ENCODE peak calls at places on chromosomes 16 and 17, in nine cellular contexts. One of them, this sample, is unnamed.
A peak's percentile ranks its signal among the peaks of the same experiment; 100 is the strongest.

GRCh38 chr17:58224315-58224714 is 5.3 kb upstream of the MKS1 start:
- DNase-seq in mucosa of descending colon: no peak
- DNase-seq in mammary epithelial cell: peak; percentile 43
- DNase-seq in keratinocyte: no peak
- DNase-seq in neural progenitor cell: no peak
- DNase-seq in CD4-positive, CD25-positive, alpha-beta regulatory T cell: no peak
- DNase-seq in mesendoderm: peak; percentile 76
- DNase-seq in adipocyte: peak; percentile 9
- DNase-seq in CD8-positive, alpha-beta memory T cell: no peak
- DNase-seq in this sample: peak; percentile 46

GRCh38 chr17:74241434-74241833 is 28.1 kb downstream of the TTYH2 start:
- DNase-seq in mucosa of descending colon: no peak
- DNase-seq in mammary epithelial cell: no peak
- DNase-seq in keratinocyte: no peak
- DNase-seq in neural progenitor cell: no peak
- DNase-seq in CD4-positive, CD25-positive, alpha-beta regulatory T cell: no peak
- DNase-seq in mesendoderm: no peak
- DNase-seq in adipocyte: no peak
- DNase-seq in CD8-positive, alpha-beta memory T cell: no peak
- DNase-seq in this sample: no peak

GRCh38 chr17:38915639-38915995 is 9.8 kb upstream of the LASP1NB start:
- DNase-seq in mucosa of descending colon: no peak
- DNase-seq in mammary epithelial cell: no peak
- DNase-seq in keratinocyte: no peak
- DNase-seq in neural progenitor cell: no peak
- DNase-seq in CD4-positive, CD25-positive, alpha-beta regulatory T cell: no peak
- DNase-seq in mesendoderm: no peak
- DNase-seq in adipocyte: no peak
- DNase-seq in CD8-positive, alpha-beta memory T cell: no peak
- DNase-seq in this sample: no peak

GRCh38 chr17:14107889-14108288 is 38.6 kb downstream of the COX10 start:
- DNase-seq in mucosa of descending colon: no peak
- DNase-seq in mammary epithelial cell: no peak
- DNase-seq in keratinocyte: no peak
- DNase-seq in neural progenitor cell: no peak
- DNase-seq in CD4-positive, CD25-positive, alpha-beta regulatory T cell: no peak
- DNase-seq in mesendoderm: no peak
- DNase-seq in adipocyte: peak; percentile 4
- DNase-seq in CD8-positive, alpha-beta memory T cell: no peak
- DNase-seq in this sample: peak; percentile 37

GRCh38 chr17:73349647-73350046 is 37.8 kb upstream of the CDC42EP4 start:
- DNase-seq in mucosa of descending colon: no peak
- DNase-seq in mammary epithelial cell: no peak
- DNase-seq in keratinocyte: no peak
- DNase-seq in neural progenitor cell: no peak
- DNase-seq in CD4-positive, CD25-positive, alpha-beta regulatory T cell: no peak
- DNase-seq in mesendoderm: no peak
- DNase-seq in adipocyte: no peak
- DNase-seq in CD8-positive, alpha-beta memory T cell: no peak
- DNase-seq in this sample: no peak

GRCh38 chr16:85316321-85316919 is 204.1 kb upstream of the CIBAR2 start:
- DNase-seq in mucosa of descending colon: peak; percentile 75
- DNase-seq in mammary epithelial cell: peak; percentile 32
- DNase-seq in keratinocyte: peak; percentile 19
- DNase-seq in neural progenitor cell: peak; percentile 88
- DNase-seq in CD4-positive, CD25-positive, alpha-beta regulatory T cell: peak; percentile 62
- DNase-seq in mesendoderm: peak; percentile 86
- DNase-seq in adipocyte: peak; percentile 76
- DNase-seq in CD8-positive, alpha-beta memory T cell: no peak
- DNase-seq in this sample: peak; percentile 51

GRCh38 chr17:8739104-8739503 is 5.5 kb downstream of the CCDC42 start:
- DNase-seq in mucosa of descending colon: no peak
- DNase-seq in mammary epithelial cell: no peak
- DNase-seq in keratinocyte: no peak
- DNase-seq in neural progenitor cell: peak; percentile 89
- DNase-seq in CD4-positive, CD25-positive, alpha-beta regulatory T cell: no peak
- DNase-seq in mesendoderm: peak; percentile 94
- DNase-seq in adipocyte: no peak
- DNase-seq in CD8-positive, alpha-beta memory T cell: no peak
- DNase-seq in this sample: no peak

GRCh38 chr17:7484964-7485377 is 805 bp downstream of the POLR2A start:
- DNase-seq in mucosa of descending colon: no peak
- DNase-seq in mammary epithelial cell: no peak
- DNase-seq in keratinocyte: no peak
- DNase-seq in neural progenitor cell: no peak
- DNase-seq in CD4-positive, CD25-positive, alpha-beta regulatory T cell: no peak
- DNase-seq in mesendoderm: peak; percentile 70
- DNase-seq in adipocyte: no peak
- DNase-seq in CD8-positive, alpha-beta memory T cell: no peak
- DNase-seq in this sample: no peak

GRCh38 chr17:78407387-78407990 is 29.0 kb downstream of the PGS1 start:
- DNase-seq in mucosa of descending colon: no peak
- DNase-seq in mammary epithelial cell: peak; percentile 31
- DNase-seq in keratinocyte: no peak
- DNase-seq in neural progenitor cell: no peak
- DNase-seq in CD4-positive, CD25-positive, alpha-beta regulatory T cell: no peak
- DNase-seq in mesendoderm: peak; percentile 54
- DNase-seq in adipocyte: no peak
- DNase-seq in CD8-positive, alpha-beta memory T cell: no peak
- DNase-seq in this sample: peak; percentile 51

GRCh38 chr17:78408476-78409020 is 30.1 kb downstream of the PGS1 start:
- DNase-seq in mucosa of descending colon: peak; percentile 78
- DNase-seq in mammary epithelial cell: no peak
- DNase-seq in keratinocyte: no peak
- DNase-seq in neural progenitor cell: no peak
- DNase-seq in CD4-positive, CD25-positive, alpha-beta regulatory T cell: no peak
- DNase-seq in mesendoderm: no peak
- DNase-seq in adipocyte: no peak
- DNase-seq in CD8-positive, alpha-beta memory T cell: no peak
- DNase-seq in this sample: no peak

GRCh38 chr17:78403822-78404221 is 25.4 kb downstream of the PGS1 start:
- DNase-seq in mucosa of descending colon: no peak
- DNase-seq in mammary epithelial cell: no peak
- DNase-seq in keratinocyte: no peak
- DNase-seq in neural progenitor cell: no peak
- DNase-seq in CD4-positive, CD25-positive, alpha-beta regulatory T cell: no peak
- DNase-seq in mesendoderm: no peak
- DNase-seq in adipocyte: no peak
- DNase-seq in CD8-positive, alpha-beta memory T cell: no peak
- DNase-seq in this sample: no peak

GRCh38 chr17:78409191-78409621 is 30.8 kb downstream of the PGS1 start:
- DNase-seq in mucosa of descending colon: peak; percentile 95
- DNase-seq in mammary epithelial cell: no peak
- DNase-seq in keratinocyte: no peak
- DNase-seq in neural progenitor cell: no peak
- DNase-seq in CD4-positive, CD25-positive, alpha-beta regulatory T cell: no peak
- DNase-seq in mesendoderm: no peak
- DNase-seq in adipocyte: no peak
- DNase-seq in CD8-positive, alpha-beta memory T cell: no peak
- DNase-seq in this sample: no peak

GRCh38 chr17:78406396-78406795 is 27.9 kb downstream of the PGS1 start:
- DNase-seq in mucosa of descending colon: no peak
- DNase-seq in mammary epithelial cell: no peak
- DNase-seq in keratinocyte: no peak
- DNase-seq in neural progenitor cell: no peak
- DNase-seq in CD4-positive, CD25-positive, alpha-beta regulatory T cell: no peak
- DNase-seq in mesendoderm: no peak
- DNase-seq in adipocyte: no peak
- DNase-seq in CD8-positive, alpha-beta memory T cell: no peak
- DNase-seq in this sample: no peak
- H3K36me3 ChIP-seq in mucosa of descending colon: peaks cover 9% of the 10 kb centered on the region
- H3K36me3 ChIP-seq in mammary epithelial cell: peaks cover 8% of the 10 kb centered on the region
- H3K36me3 ChIP-seq in keratinocyte: peaks cover 22% of the 10 kb centered on the region
- H3K36me3 ChIP-seq in neural progenitor cell: no peaks in the 10 kb centered on the region
- H3K36me3 ChIP-seq in CD4-positive, CD25-positive, alpha-beta regulatory T cell: peaks cover 58% of the 10 kb centered on the region
- H3K36me3 ChIP-seq in mesendoderm: peaks cover 15% of the 10 kb centered on the region
- H3K36me3 ChIP-seq in adipocyte: peaks cover 48% of the 10 kb centered on the region
- H3K36me3 ChIP-seq in CD8-positive, alpha-beta memory T cell: peaks cover 28% of the 10 kb centered on the region
- H3K36me3 ChIP-seq in this sample: peaks cover 66% of the 10 kb centered on the region

GRCh38 chr17:4249452-4250029 is 14.2 kb downstream of the ANKFY1 start:
- DNase-seq in mucosa of descending colon: no peak
- DNase-seq in mammary epithelial cell: peak; percentile 32
- DNase-seq in keratinocyte: no peak
- DNase-seq in neural progenitor cell: peak; percentile 61
- DNase-seq in CD4-positive, CD25-positive, alpha-beta regulatory T cell: peak; percentile 53
- DNase-seq in mesendoderm: peak; percentile 58
- DNase-seq in adipocyte: peak; percentile 53
- DNase-seq in CD8-positive, alpha-beta memory T cell: no peak
- DNase-seq in this sample: peak; percentile 38
- H3K36me3 ChIP-seq in mucosa of descending colon: no peaks in the 10 kb centered on the region
- H3K36me3 ChIP-seq in mammary epithelial cell: no peaks in the 10 kb centered on the region
- H3K36me3 ChIP-seq in keratinocyte: peaks cover 5% of the 10 kb centered on the region
- H3K36me3 ChIP-seq in neural progenitor cell: no peaks in the 10 kb centered on the region
- H3K36me3 ChIP-seq in CD4-positive, CD25-positive, alpha-beta regulatory T cell: peaks cover 5% of the 10 kb centered on the region
- H3K36me3 ChIP-seq in mesendoderm: no peaks in the 10 kb centered on the region
- H3K36me3 ChIP-seq in adipocyte: no peaks in the 10 kb centered on the region
- H3K36me3 ChIP-seq in CD8-positive, alpha-beta memory T cell: peaks cover 5% of the 10 kb centered on the region
- H3K36me3 ChIP-seq in this sample: peaks cover 4% of the 10 kb centered on the region

GRCh38 chr16:58042001-58042885 is 16.7 kb downstream of the MMP15 start:
- DNase-seq in mucosa of descending colon: no peak
- DNase-seq in mammary epithelial cell: no peak
- DNase-seq in keratinocyte: no peak
- DNase-seq in neural progenitor cell: no peak
- DNase-seq in CD4-positive, CD25-positive, alpha-beta regulatory T cell: no peak
- DNase-seq in mesendoderm: no peak
- DNase-seq in adipocyte: no peak
- DNase-seq in CD8-positive, alpha-beta memory T cell: no peak
- DNase-seq in this sample: no peak

GRCh38 chr16:58044266-58045019 is 18.9 kb downstream of the MMP15 start:
- DNase-seq in mucosa of descending colon: no peak
- DNase-seq in mammary epithelial cell: no peak
- DNase-seq in keratinocyte: no peak
- DNase-seq in neural progenitor cell: no peak
- DNase-seq in CD4-positive, CD25-positive, alpha-beta regulatory T cell: no peak
- DNase-seq in mesendoderm: no peak
- DNase-seq in adipocyte: no peak
- DNase-seq in CD8-positive, alpha-beta memory T cell: no peak
- DNase-seq in this sample: no peak

GRCh38 chr16:58045096-58045495 is 19.5 kb downstream of the MMP15 start:
- DNase-seq in mucosa of descending colon: no peak
- DNase-seq in mammary epithelial cell: no peak
- DNase-seq in keratinocyte: no peak
- DNase-seq in neural progenitor cell: no peak
- DNase-seq in CD4-positive, CD25-positive, alpha-beta regulatory T cell: no peak
- DNase-seq in mesendoderm: no peak
- DNase-seq in adipocyte: no peak
- DNase-seq in CD8-positive, alpha-beta memory T cell: no peak
- DNase-seq in this sample: no peak

GRCh38 chr16:58042886-58043515 is 17.4 kb downstream of the MMP15 start:
- DNase-seq in mucosa of descending colon: no peak
- DNase-seq in mammary epithelial cell: no peak
- DNase-seq in keratinocyte: no peak
- DNase-seq in neural progenitor cell: no peak
- DNase-seq in CD4-positive, CD25-positive, alpha-beta regulatory T cell: no peak
- DNase-seq in mesendoderm: no peak
- DNase-seq in adipocyte: no peak
- DNase-seq in CD8-positive, alpha-beta memory T cell: no peak
- DNase-seq in this sample: no peak

GRCh38 chr16:58043571-58044155 is 18.1 kb downstream of the MMP15 start:
- DNase-seq in mucosa of descending colon: no peak
- DNase-seq in mammary epithelial cell: no peak
- DNase-seq in keratinocyte: no peak
- DNase-seq in neural progenitor cell: no peak
- DNase-seq in CD4-positive, CD25-positive, alpha-beta regulatory T cell: no peak
- DNase-seq in mesendoderm: no peak
- DNase-seq in adipocyte: no peak
- DNase-seq in CD8-positive, alpha-beta memory T cell: no peak
- DNase-seq in this sample: no peak
- H3K36me3 ChIP-seq in mucosa of descending colon: peaks cover 6% of the 10 kb centered on the region
- H3K36me3 ChIP-seq in mammary epithelial cell: no peaks in the 10 kb centered on the region
- H3K36me3 ChIP-seq in keratinocyte: peaks cover 3% of the 10 kb centered on the region
- H3K36me3 ChIP-seq in neural progenitor cell: no peaks in the 10 kb centered on the region
- H3K36me3 ChIP-seq in CD4-positive, CD25-positive, alpha-beta regulatory T cell: no peaks in the 10 kb centered on the region
- H3K36me3 ChIP-seq in mesendoderm: peaks cover 10% of the 10 kb centered on the region
- H3K36me3 ChIP-seq in adipocyte: peaks cover 25% of the 10 kb centered on the region
- H3K36me3 ChIP-seq in CD8-positive, alpha-beta memory T cell: no peaks in the 10 kb centered on the region
- H3K36me3 ChIP-seq in this sample: no peaks in the 10 kb centered on the region

GRCh38 chr17:81561494-81561885 is 9.3 kb upstream of the FAAP100 start:
- DNase-seq in mucosa of descending colon: no peak
- DNase-seq in mammary epithelial cell: no peak
- DNase-seq in keratinocyte: no peak
- DNase-seq in neural progenitor cell: no peak
- DNase-seq in CD4-positive, CD25-positive, alpha-beta regulatory T cell: no peak
- DNase-seq in mesendoderm: no peak
- DNase-seq in adipocyte: peak; percentile 19
- DNase-seq in CD8-positive, alpha-beta memory T cell: no peak
- DNase-seq in this sample: peak; percentile 63

GRCh38 chr17:81566461-81567126 is 14.4 kb upstream of the FAAP100 start:
- DNase-seq in mucosa of descending colon: peak; percentile 83
- DNase-seq in mammary epithelial cell: peak; percentile 79
- DNase-seq in keratinocyte: no peak
- DNase-seq in neural progenitor cell: no peak
- DNase-seq in CD4-positive, CD25-positive, alpha-beta regulatory T cell: no peak
- DNase-seq in mesendoderm: no peak
- DNase-seq in adipocyte: peak; percentile 95
- DNase-seq in CD8-positive, alpha-beta memory T cell: no peak
- DNase-seq in this sample: peak; percentile 93

GRCh38 chr17:81565231-81565630 is 13.1 kb upstream of the FAAP100 start:
- DNase-seq in mucosa of descending colon: no peak
- DNase-seq in mammary epithelial cell: no peak
- DNase-seq in keratinocyte: no peak
- DNase-seq in neural progenitor cell: no peak
- DNase-seq in CD4-positive, CD25-positive, alpha-beta regulatory T cell: no peak
- DNase-seq in mesendoderm: no peak
- DNase-seq in adipocyte: no peak
- DNase-seq in CD8-positive, alpha-beta memory T cell: no peak
- DNase-seq in this sample: no peak

GRCh38 chr17:81564778-81565177 is 12.6 kb upstream of the FAAP100 start:
- DNase-seq in mucosa of descending colon: no peak
- DNase-seq in mammary epithelial cell: no peak
- DNase-seq in keratinocyte: no peak
- DNase-seq in neural progenitor cell: no peak
- DNase-seq in CD4-positive, CD25-positive, alpha-beta regulatory T cell: no peak
- DNase-seq in mesendoderm: no peak
- DNase-seq in adipocyte: no peak
- DNase-seq in CD8-positive, alpha-beta memory T cell: no peak
- DNase-seq in this sample: no peak

DNA sequence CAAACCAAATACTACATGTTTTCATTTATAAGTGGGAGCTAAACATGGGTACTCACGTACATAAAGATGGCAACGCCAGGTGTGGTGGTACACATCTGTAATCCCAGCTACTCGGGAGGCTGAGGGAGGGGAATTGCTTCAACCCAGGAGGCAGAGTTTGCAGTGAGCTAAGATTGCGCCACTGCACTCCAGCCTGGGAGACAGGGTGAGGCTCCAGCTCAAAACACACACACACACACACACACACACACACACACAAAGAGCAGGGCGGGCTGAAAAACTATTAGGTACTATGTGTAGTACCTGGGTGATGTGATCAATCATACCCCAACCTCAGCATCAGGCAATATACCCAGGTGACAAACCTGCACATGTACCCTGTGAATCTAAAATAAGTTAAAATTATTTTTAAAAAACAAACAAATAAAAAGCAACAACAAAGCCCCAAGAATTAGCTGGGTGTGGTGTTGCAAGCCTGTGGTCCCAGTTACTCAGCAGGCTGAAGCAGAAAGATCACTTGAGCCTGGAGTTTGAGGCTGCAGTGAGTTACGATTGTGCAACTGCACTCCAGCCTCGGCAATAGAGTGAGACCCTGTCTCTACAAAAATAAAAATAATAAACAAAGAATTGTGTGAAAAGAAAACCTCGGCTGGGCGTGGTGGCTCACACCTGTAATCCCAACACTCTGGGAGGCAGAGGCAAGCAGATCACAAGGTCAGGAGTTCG is 11.9 kb upstream of the FAAP100 start:
- DNase-seq in mucosa of descending colon: no peak
- DNase-seq in mammary epithelial cell: no peak
- DNase-seq in keratinocyte: no peak
- DNase-seq in neural progenitor cell: no peak
- DNase-seq in CD4-positive, CD25-positive, alpha-beta regulatory T cell: no peak
- DNase-seq in mesendoderm: no peak
- DNase-seq in adipocyte: peak; percentile 88
- DNase-seq in CD8-positive, alpha-beta memory T cell: no peak
- DNase-seq in this sample: peak; percentile 64
- H3K36me3 ChIP-seq in mucosa of descending colon: peaks cover 12% of the 10 kb centered on the region
- H3K36me3 ChIP-seq in mammary epithelial cell: peaks cover 27% of the 10 kb centered on the region
- H3K36me3 ChIP-seq in keratinocyte: peaks cover 50% of the 10 kb centered on the region
- H3K36me3 ChIP-seq in neural progenitor cell: no peaks in the 10 kb centered on the region
- H3K36me3 ChIP-seq in CD4-positive, CD25-positive, alpha-beta regulatory T cell: peaks cover 68% of the 10 kb centered on the region
- H3K36me3 ChIP-seq in mesendoderm: peaks cover 22% of the 10 kb centered on the region
- H3K36me3 ChIP-seq in adipocyte: peaks cover 70% of the 10 kb centered on the region
- H3K36me3 ChIP-seq in CD8-positive, alpha-beta memory T cell: peaks cover 31% of the 10 kb centered on the region
- H3K36me3 ChIP-seq in this sample: peaks cover 38% of the 10 kb centered on the region

This sample was measured in IMR-90.